ENCODE peak calls at places on chromosome 5, in ten cellular contexts. One of them, this sample, is unnamed.
A peak's percentile ranks its signal among the peaks of the same experiment; 100 is the strongest.

GRCh38 chr5:20694121-20694520 is 706.1 kb upstream of the CDH18 start:
- DNase-seq in SJSA1: no peak
- DNase-seq in OCI-LY7: no peak
- DNase-seq in uterus: no peak
- DNase-seq in sigmoid colon: no peak
- DNase-seq in BE2C: no peak
- DNase-seq in ascending aorta: no peak
- DNase-seq in astrocyte: peak; percentile 10
- DNase-seq in GM06990: no peak
- DNase-seq in NT2/D1: no peak
- DNase-seq in this sample: no peak

GRCh38 chr5:149749481-149750365 is 19.6 kb downstream of the PPARGC1B start:
- DNase-seq in uterus: no peak
- DNase-seq in NT2/D1: no peak
- DNase-seq in sigmoid colon: no peak
- DNase-seq in BE2C: no peak
- DNase-seq in SJSA1: no peak
- DNase-seq in GM06990: no peak
- DNase-seq in ascending aorta: no peak
- DNase-seq in astrocyte: peak; percentile 23
- DNase-seq in OCI-LY7: no peak
- DNase-seq in this sample: no peak

GRCh38 chr5:153425914-153426313 is 64.6 kb upstream of the GRIA1 start:
- DNase-seq in uterus: no peak
- DNase-seq in OCI-LY7: peak; percentile 6
- DNase-seq in astrocyte: no peak
- DNase-seq in SJSA1: no peak
- DNase-seq in GM06990: no peak
- DNase-seq in NT2/D1: no peak
- DNase-seq in sigmoid colon: no peak
- DNase-seq in ascending aorta: no peak
- DNase-seq in BE2C: no peak
- DNase-seq in this sample: no peak

GRCh38 chr5:17225551-17225950 is 8.1 kb downstream of the BASP1 start:
- DNase-seq in OCI-LY7: no peak
- DNase-seq in ascending aorta: no peak
- DNase-seq in SJSA1: no peak
- DNase-seq in uterus: no peak
- DNase-seq in NT2/D1: no peak
- DNase-seq in sigmoid colon: no peak
- DNase-seq in GM06990: no peak
- DNase-seq in astrocyte: no peak
- DNase-seq in BE2C: no peak
- DNase-seq in this sample: no peak

GRCh38 chr5:35308391-35308790 is 78.1 kb upstream of the PRLR start:
- DNase-seq in GM06990: no peak
- DNase-seq in uterus: no peak
- DNase-seq in ascending aorta: no peak
- DNase-seq in astrocyte: no peak
- DNase-seq in BE2C: no peak
- DNase-seq in sigmoid colon: no peak
- DNase-seq in NT2/D1: no peak
- DNase-seq in SJSA1: no peak
- DNase-seq in OCI-LY7: no peak
- DNase-seq in this sample: no peak

GRCh38 chr5:180860273-180860886 is 696 bp downstream of the ZFP62 start:
- DNase-seq in SJSA1: no peak
- DNase-seq in uterus: no peak
- DNase-seq in GM06990: peak; percentile 80
- DNase-seq in astrocyte: no peak
- DNase-seq in OCI-LY7: peak; percentile 90
- DNase-seq in NT2/D1: peak; percentile 58
- DNase-seq in sigmoid colon: no peak
- DNase-seq in ascending aorta: no peak
- DNase-seq in BE2C: peak; percentile 19
- DNase-seq in this sample: no peak

GRCh38 chr5:76521240-76521758 is 101.9 kb downstream of the F2RL2 start:
- DNase-seq in OCI-LY7: no peak
- DNase-seq in NT2/D1: no peak
- DNase-seq in ascending aorta: no peak
- DNase-seq in astrocyte: peak; percentile 94
- DNase-seq in BE2C: no peak
- DNase-seq in SJSA1: peak; percentile 20
- DNase-seq in GM06990: peak; percentile 9
- DNase-seq in sigmoid colon: no peak
- DNase-seq in uterus: no peak
- DNase-seq in this sample: no peak

GRCh38 chr5:43422143-43422542 is 10.0 kb upstream of the CCL28 start:
- DNase-seq in GM06990: no peak
- DNase-seq in SJSA1: peak; percentile 40
- DNase-seq in sigmoid colon: no peak
- DNase-seq in ascending aorta: no peak
- DNase-seq in OCI-LY7: no peak
- DNase-seq in NT2/D1: no peak
- DNase-seq in astrocyte: peak; percentile 93
- DNase-seq in BE2C: no peak
- DNase-seq in uterus: no peak
- DNase-seq in this sample: peak; percentile 49

GRCh38 chr5:180026725-180027448 is 44.7 kb downstream of the RNF130 start:
- DNase-seq in uterus: no peak
- DNase-seq in astrocyte: no peak
- DNase-seq in sigmoid colon: no peak
- DNase-seq in SJSA1: no peak
- DNase-seq in GM06990: no peak
- DNase-seq in NT2/D1: no peak
- DNase-seq in BE2C: no peak
- DNase-seq in OCI-LY7: no peak
- DNase-seq in ascending aorta: no peak
- DNase-seq in this sample: no peak

GRCh38 chr5:165560641-165561040 is 2055.2 kb downstream of the MAT2B start:
- DNase-seq in BE2C: no peak
- DNase-seq in sigmoid colon: no peak
- DNase-seq in SJSA1: no peak
- DNase-seq in uterus: no peak
- DNase-seq in ascending aorta: no peak
- DNase-seq in GM06990: no peak
- DNase-seq in OCI-LY7: no peak
- DNase-seq in astrocyte: no peak
- DNase-seq in NT2/D1: no peak
- DNase-seq in this sample: no peak

GRCh38 chr5:69225859-69226258 is 8.8 kb upstream of the CDK7 start:
- DNase-seq in OCI-LY7: no peak
- DNase-seq in ascending aorta: no peak
- DNase-seq in BE2C: no peak
- DNase-seq in GM06990: no peak
- DNase-seq in uterus: no peak
- DNase-seq in NT2/D1: no peak
- DNase-seq in sigmoid colon: no peak
- DNase-seq in SJSA1: no peak
- DNase-seq in astrocyte: no peak
- DNase-seq in this sample: no peak

GRCh38 chr5:69234457-69235268 is at the start of gene CDK7:
- DNase-seq in BE2C: peak; percentile 95
- DNase-seq in sigmoid colon: peak; percentile 95
- DNase-seq in ascending aorta: peak; percentile 97
- DNase-seq in OCI-LY7: peak; percentile 90
- DNase-seq in SJSA1: peak; percentile 90
- DNase-seq in NT2/D1: peak; percentile 74
- DNase-seq in GM06990: peak; percentile 89
- DNase-seq in astrocyte: peak; percentile 87
- DNase-seq in uterus: peak; percentile 90
- DNase-seq in this sample: peak; percentile 95

GRCh38 chr5:69231851-69232250 is 2.8 kb upstream of the CDK7 start:
- DNase-seq in astrocyte: peak; percentile 82
- DNase-seq in OCI-LY7: no peak
- DNase-seq in BE2C: no peak
- DNase-seq in NT2/D1: no peak
- DNase-seq in SJSA1: no peak
- DNase-seq in GM06990: no peak
- DNase-seq in sigmoid colon: no peak
- DNase-seq in uterus: no peak
- DNase-seq in ascending aorta: no peak
- DNase-seq in this sample: no peak

GRCh38 chr5:69231281-69231680 is 3.4 kb upstream of the CDK7 start:
- DNase-seq in uterus: no peak
- DNase-seq in astrocyte: no peak
- DNase-seq in SJSA1: no peak
- DNase-seq in OCI-LY7: no peak
- DNase-seq in sigmoid colon: no peak
- DNase-seq in BE2C: no peak
- DNase-seq in GM06990: no peak
- DNase-seq in ascending aorta: no peak
- DNase-seq in NT2/D1: no peak
- DNase-seq in this sample: no peak

DNA sequence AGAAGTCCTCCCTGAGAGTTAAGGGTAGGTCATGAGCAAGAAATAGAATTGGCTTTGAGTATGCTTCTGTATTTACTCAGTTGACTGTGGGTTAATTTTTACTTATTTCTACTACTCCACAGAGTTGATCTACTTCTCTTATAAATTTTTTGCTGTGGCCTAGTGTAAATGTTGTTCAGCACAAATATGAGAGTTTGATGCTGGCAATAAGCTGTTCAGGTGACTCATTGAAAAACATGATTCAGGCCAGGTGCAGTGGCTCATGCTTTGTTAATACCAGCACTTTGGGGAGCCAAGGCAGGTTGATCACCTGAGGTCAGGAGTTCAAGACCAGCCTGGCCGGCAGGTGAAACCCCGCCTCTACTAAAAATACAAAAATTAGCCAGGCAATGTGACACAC is 4.5 kb upstream of the CDK7 start:
- DNase-seq in OCI-LY7: no peak
- DNase-seq in sigmoid colon: no peak
- DNase-seq in NT2/D1: no peak
- DNase-seq in uterus: no peak
- DNase-seq in ascending aorta: no peak
- DNase-seq in BE2C: no peak
- DNase-seq in astrocyte: no peak
- DNase-seq in GM06990: no peak
- DNase-seq in SJSA1: no peak
- DNase-seq in this sample: no peak
- H3K36me3 ChIP-seq in OCI-LY7: peaks cover 27% of the 10 kb centered on the region
- H3K36me3 ChIP-seq in sigmoid colon: peaks cover 49% of the 10 kb centered on the region
- H3K36me3 ChIP-seq in NT2/D1: peaks cover 21% of the 10 kb centered on the region
- H3K36me3 ChIP-seq in uterus: no peaks in the 10 kb centered on the region
- H3K36me3 ChIP-seq in ascending aorta: peaks cover 17% of the 10 kb centered on the region
- H3K36me3 ChIP-seq in BE2C: peaks cover 11% of the 10 kb centered on the region
- H3K36me3 ChIP-seq in astrocyte: peaks cover 7% of the 10 kb centered on the region
- H3K36me3 ChIP-seq in GM06990: no peaks in the 10 kb centered on the region
- H3K36me3 ChIP-seq in SJSA1: peaks cover 30% of the 10 kb centered on the region
- H3K36me3 ChIP-seq in this sample: no peaks in the 10 kb centered on the region

GRCh38 chr5:137900925-137901817 is 11.9 kb downstream of the PKD2L2 start:
- DNase-seq in NT2/D1: no peak
- DNase-seq in astrocyte: no peak
- DNase-seq in OCI-LY7: no peak
- DNase-seq in uterus: no peak
- DNase-seq in SJSA1: no peak
- DNase-seq in BE2C: no peak
- DNase-seq in sigmoid colon: no peak
- DNase-seq in ascending aorta: no peak
- DNase-seq in GM06990: no peak
- DNase-seq in this sample: no peak
- H3K4me3 ChIP-seq in NT2/D1: no peak overlapping the region
- H3K4me3 ChIP-seq in astrocyte: no peak overlapping the region
- H3K4me3 ChIP-seq in OCI-LY7: no peak overlapping the region
- H3K4me3 ChIP-seq in uterus: no peak overlapping the region
- H3K4me3 ChIP-seq in SJSA1: no peak overlapping the region
- H3K4me3 ChIP-seq in BE2C: no peak overlapping the region
- H3K4me3 ChIP-seq in sigmoid colon: no peak overlapping the region
- H3K4me3 ChIP-seq in ascending aorta: no peak overlapping the region
- H3K4me3 ChIP-seq in GM06990: no peak overlapping the region
- H3K4me3 ChIP-seq in this sample: no peak overlapping the region

GRCh38 chr5:14464661-14465060 is 116.9 kb upstream of the OTULINL start:
- DNase-seq in sigmoid colon: no peak
- DNase-seq in SJSA1: no peak
- DNase-seq in OCI-LY7: no peak
- DNase-seq in NT2/D1: no peak
- DNase-seq in ascending aorta: no peak
- DNase-seq in GM06990: no peak
- DNase-seq in BE2C: no peak
- DNase-seq in uterus: no peak
- DNase-seq in astrocyte: no peak
- DNase-seq in this sample: no peak

GRCh38 chr5:14460844-14461398 is 120.7 kb upstream of the OTULINL start:
- DNase-seq in BE2C: no peak
- DNase-seq in GM06990: no peak
- DNase-seq in SJSA1: no peak
- DNase-seq in NT2/D1: no peak
- DNase-seq in uterus: no peak
- DNase-seq in OCI-LY7: no peak
- DNase-seq in ascending aorta: no peak
- DNase-seq in astrocyte: no peak
- DNase-seq in sigmoid colon: no peak
- DNase-seq in this sample: no peak

GRCh38 chr5:14464101-14464500 is 117.5 kb upstream of the OTULINL start:
- DNase-seq in BE2C: no peak
- DNase-seq in NT2/D1: no peak
- DNase-seq in astrocyte: no peak
- DNase-seq in GM06990: no peak
- DNase-seq in sigmoid colon: no peak
- DNase-seq in SJSA1: no peak
- DNase-seq in OCI-LY7: no peak
- DNase-seq in ascending aorta: no peak
- DNase-seq in uterus: no peak
- DNase-seq in this sample: no peak

GRCh38 chr5:14463629-14464028 is 118.0 kb upstream of the OTULINL start:
- DNase-seq in ascending aorta: no peak
- DNase-seq in uterus: peak; percentile 62
- DNase-seq in BE2C: no peak
- DNase-seq in OCI-LY7: no peak
- DNase-seq in NT2/D1: no peak
- DNase-seq in astrocyte: peak; percentile 73
- DNase-seq in GM06990: no peak
- DNase-seq in sigmoid colon: no peak
- DNase-seq in SJSA1: no peak
- DNase-seq in this sample: no peak

DNA sequence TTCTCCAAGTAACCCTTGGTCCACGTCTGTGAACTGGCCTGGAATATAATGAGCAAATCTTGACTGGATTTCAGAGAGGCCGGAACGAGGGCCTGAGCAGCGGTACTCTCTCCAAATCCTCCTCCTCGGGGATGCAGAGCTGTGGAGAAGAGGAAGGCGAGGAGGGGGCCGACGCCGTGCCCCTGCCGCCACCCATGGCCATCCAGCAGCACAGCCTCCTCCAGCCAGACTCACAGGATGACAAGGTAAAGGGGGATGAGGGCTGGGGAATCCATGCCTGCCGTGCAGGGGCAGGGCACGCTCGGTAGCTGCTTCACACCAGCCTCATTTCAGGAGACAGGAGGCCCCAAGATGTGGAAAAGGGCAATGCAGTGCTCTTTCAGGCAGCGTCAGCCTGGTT is 118.9 kb upstream of the OTULINL start:
- DNase-seq in SJSA1: no peak
- DNase-seq in astrocyte: no peak
- DNase-seq in NT2/D1: no peak
- DNase-seq in ascending aorta: no peak
- DNase-seq in OCI-LY7: no peak
- DNase-seq in GM06990: no peak
- DNase-seq in sigmoid colon: no peak
- DNase-seq in BE2C: no peak
- DNase-seq in uterus: no peak
- DNase-seq in this sample: no peak
- H3K36me3 ChIP-seq in SJSA1: peaks cover 94% of the 10 kb centered on the region
- H3K36me3 ChIP-seq in astrocyte: peaks cover 80% of the 10 kb centered on the region
- H3K36me3 ChIP-seq in NT2/D1: peaks cover 77% of the 10 kb centered on the region
- H3K36me3 ChIP-seq in ascending aorta: peaks cover 59% of the 10 kb centered on the region
- H3K36me3 ChIP-seq in OCI-LY7: peaks cover 3% of the 10 kb centered on the region
- H3K36me3 ChIP-seq in GM06990: peaks cover 36% of the 10 kb centered on the region
- H3K36me3 ChIP-seq in sigmoid colon: peaks cover 78% of the 10 kb centered on the region
- H3K36me3 ChIP-seq in BE2C: peaks cover 93% of the 10 kb centered on the region
- H3K36me3 ChIP-seq in uterus: no peaks in the 10 kb centered on the region
- H3K36me3 ChIP-seq in this sample: peaks cover 4% of the 10 kb centered on the region

GRCh38 chr5:56481998-56482698 is 249.0 kb upstream of the ANKRD55 start:
- DNase-seq in sigmoid colon: no peak
- DNase-seq in BE2C: no peak
- DNase-seq in astrocyte: no peak
- DNase-seq in SJSA1: no peak
- DNase-seq in GM06990: no peak
- DNase-seq in uterus: no peak
- DNase-seq in ascending aorta: no peak
- DNase-seq in NT2/D1: no peak
- DNase-seq in OCI-LY7: peak; percentile 43
- DNase-seq in this sample: no peak
- H3K4me3 ChIP-seq in sigmoid colon: peak overlapping the region; percentile 75
- H3K4me3 ChIP-seq in BE2C: peak overlapping the region; percentile 85
- H3K4me3 ChIP-seq in astrocyte: peak overlapping the region; percentile 63
- H3K4me3 ChIP-seq in SJSA1: no peak overlapping the region
- H3K4me3 ChIP-seq in GM06990: no peak overlapping the region
- H3K4me3 ChIP-seq in uterus: peak overlapping the region; percentile 69
- H3K4me3 ChIP-seq in ascending aorta: peak overlapping the region; percentile 77
- H3K4me3 ChIP-seq in NT2/D1: no peak overlapping the region
- H3K4me3 ChIP-seq in OCI-LY7: peak overlapping the region; percentile 65
- H3K4me3 ChIP-seq in this sample: peak overlapping the region; percentile 54